ENCODE peak calls at places on chromosomes 3 and 15, in four cellular contexts. D is cardiac fibroblast; X is left colon; N is activated gamma-delta T cell treated with anti-CD3 and anti-CD28 coated beads, Interleukin-2, amount 50 U/mL, for 16 hours. S is an unnamed sample.

GRCh38 chr3:130841357-130841756 is 52.5 kb upstream of the ATP2C1 start:
- DNase-seq in D (peak; percentile 35), X (no peak), N (no peak), S (no peak)

GRCh38 chr3:168029705-168030104 is 66.0 kb downstream of the GOLIM4 start:
- DNase-seq in D (no peak), X (no peak), N (no peak), S (no peak)

GRCh38 chr15:25706176-25706970 is 156.8 kb downstream of the ATP10A start:
- DNase-seq in D (no peak), X (no peak), N (no peak), S (no peak)

GRCh38 chr3:41683666-41684350 is 278.1 kb downstream of the ULK4 start:
- DNase-seq in D (peak; percentile 34), X (peak; percentile 45), N (no peak), S (no peak)

GRCh38 chr15:76337047-76337738 is 620 bp downstream of the ISL2 start:
- DNase-seq in D (peak; percentile 36), X (no peak), N (no peak), S (no peak)

GRCh38 chr15:92655178-92655995 is at the start of gene FAM174B:
- DNase-seq in D (no peak), X (peak; percentile 66), N (no peak), S (peak; percentile 66)

GRCh38 chr15:51130344-51130743 is 35.6 kb upstream of the TNFAIP8L3 start:
- DNase-seq in D (no peak), X (no peak), N (no peak), S (no peak)

GRCh38 chr3:71926242-71926560 is 141.3 kb upstream of the PROK2 start:
- DNase-seq in D (peak; percentile 28), X (peak; percentile 59), N (no peak), S (peak; percentile 66)

GRCh38 chr3:107432013-107432515 is 54.8 kb downstream of the CCDC54 start:
- DNase-seq in D (peak; percentile 39), X (peak; percentile 23), N (no peak), S (no peak)

GRCh38 chr15:70245932-70246622 is 148.4 kb upstream of the TLE3 start:
- DNase-seq in D (peak; percentile 56), X (no peak), N (no peak), S (no peak)

GRCh38 chr3:42685363-42685881 is at the start of gene KLHL40:
- DNase-seq in D (no peak), X (no peak), N (no peak), S (no peak)

GRCh38 chr15:57223887-57224286 is 152.4 kb upstream of the CGNL1 start:
- DNase-seq in D (no peak), X (no peak), N (no peak), S (no peak)

GRCh38 chr3:153315781-153316180 is 153.8 kb downstream of the RAP2B start:
- DNase-seq in D (no peak), X (no peak), N (no peak), S (no peak)

GRCh38 chr3:36918050-36918449 is 26.8 kb downstream of the TRANK1 start:
- DNase-seq in D (no peak), X (no peak), N (no peak), S (no peak)

GRCh38 chr3:124774305-124774673 is 44.0 kb downstream of the UMPS start:
- DNase-seq in D (peak; percentile 66), X (no peak), N (no peak), S (no peak)

GRCh38 chr3:72517325-72517724 is 330.9 kb downstream of the SHQ1 start:
- DNase-seq in D (no peak), X (peak; percentile 18), N (no peak), S (no peak)

GRCh38 chr3:52221563-52222318 is 3.7 kb downstream of the TLR9 start:
- DNase-seq in D (no peak), X (no peak), N (no peak), S (peak; percentile 46)

GRCh38 chr3:156483002-156483401 is 71.9 kb downstream of the SSR3 start:
- DNase-seq in D (no peak), X (no peak), N (no peak), S (no peak)

GRCh38 chr3:125069968-125070745 is 14.4 kb upstream of the HEG1 start:
- DNase-seq in D (no peak), X (no peak), N (no peak), S (no peak)

GRCh38 chr3:148513066-148513671 is 184.5 kb upstream of the AGTR1 start:
- DNase-seq in D (peak; percentile 80), X (no peak), N (no peak), S (no peak)

GRCh38 chr3:82978368-82978767 is 1216.9 kb upstream of the GBE1 start:
- DNase-seq in D (no peak), X (no peak), N (no peak), S (no peak)

GRCh38 chr15:95804484-95804883 is 526.0 kb upstream of the NR2F2 start:
- DNase-seq in D (no peak), X (no peak), N (no peak), S (no peak)

GRCh38 chr3:58623961-58624360 is 42.6 kb downstream of the FAM3D start:
- DNase-seq in D (peak; percentile 9), X (no peak), N (no peak), S (no peak)

GRCh38 chr3:195352895-195353488 is 82.0 kb upstream of the XXYLT1 start:
- DNase-seq in D (peak; percentile 87), X (no peak), N (no peak), S (no peak)

GRCh38 chr3:53162672-53163458 is 1.9 kb downstream of the PRKCD start:
- DNase-seq in D (peak; percentile 18), X (peak; percentile 56), N (peak; percentile 53), S (peak; percentile 44)

GRCh38 chr3:135944831-135945230 is 20.7 kb upstream of the PPP2R3A start:
- DNase-seq in D (peak; percentile 90), X (no peak), N (no peak), S (no peak)

GRCh38 chr3:5198986-5199731 is 11.7 kb downstream of the EDEM1 start:
- DNase-seq in D (no peak), X (no peak), N (no peak), S (no peak)

S was measured in CD4-positive, CD25-positive, alpha-beta regulatory T cell.